ENCODE peak calls at places on chromosomes 12 and 14, in five cellular contexts. T, B, O, Y and V are unnamed samples.

GRCh38 chr12:647039-647712 is 16.1 kb downstream of the NINJ2 start:
- DNase-seq in T (no peak), B (no peak), O (no peak), Y (no peak), V (no peak)

GRCh38 chr12:1936406-1937320 is 18.2 kb upstream of the CACNA2D4 start:
- DNase-seq in T (no peak), B (no peak), O (peak; percentile 76), Y (peak; percentile 60), V (no peak)

GRCh38 chr14:101761032-101761880 is at the start of gene PPP2R5C:
- DNase-seq in T (peak; percentile 91), B (peak; percentile 81), O (peak; percentile 86), Y (peak; percentile 94), V (peak; percentile 81)

GRCh38 chr12:115166698-115167315 is 482.8 kb upstream of the TBX3 start:
- DNase-seq in T (no peak), B (no peak), O (peak; percentile 43), Y (no peak), V (no peak)

GRCh38 chr12:33052141-33053051 is 155.8 kb upstream of the PKP2 start:
- DNase-seq in T (no peak), B (no peak), O (no peak), Y (no peak), V (no peak)

GRCh38 chr14:76256545-76256944 is 104.8 kb downstream of the GPATCH2L start:
- DNase-seq in T (no peak), B (no peak), O (no peak), Y (no peak), V (no peak)

GRCh38 chr12:93380480-93381121 is 2.9 kb downstream of the NUDT4 start:
- DNase-seq in T (no peak), B (no peak), O (peak; percentile 64), Y (no peak), V (no peak)

GRCh38 chr12:51678086-51678724 is 87.2 kb downstream of the SCN8A start:
- DNase-seq in T (peak; percentile 46), B (peak; percentile 26), O (peak; percentile 54), Y (no peak), V (peak; percentile 3)

GRCh38 chr14:76376001-76376404 is at the start of gene ESRRB:
- DNase-seq in T (no peak), B (peak; percentile 21), O (no peak), Y (no peak), V (no peak)

GRCh38 chr14:33165144-33165925 is 226.7 kb downstream of the NPAS3 start:
- DNase-seq in T (no peak), B (no peak), O (peak; percentile 50), Y (no peak), V (no peak)

GRCh38 chr12:12872934-12873275 is 18.5 kb upstream of the GPRC5A start:
- DNase-seq in T (no peak), B (no peak), O (peak; percentile 59), Y (no peak), V (no peak)

GRCh38 chr14:33932526-33933292 is 18.2 kb downstream of the EGLN3 start:
- DNase-seq in T (no peak), B (no peak), O (peak; percentile 41), Y (no peak), V (no peak)

GRCh38 chr14:71610797-71611196 is 321.4 kb upstream of the RGS6 start:
- DNase-seq in T (no peak), B (no peak), O (no peak), Y (no peak), V (no peak)

GRCh38 chr14:64800000-64800399 is 79.7 kb downstream of the SPTB start:
- DNase-seq in T (peak; percentile 29), B (no peak), O (peak; percentile 28), Y (no peak), V (no peak)

GRCh38 chr12:2311001-2311778 is 258.4 kb downstream of the CACNA1C start:
- DNase-seq in T (no peak), B (no peak), O (peak; percentile 58), Y (no peak), V (no peak)

GRCh38 chr14:87640553-87640952 is 352.4 kb downstream of the GALC start:
- DNase-seq in T (no peak), B (no peak), O (no peak), Y (no peak), V (no peak)

GRCh38 chr12:2149091-2149490 is 96.3 kb downstream of the CACNA1C start:
- DNase-seq in T (no peak), B (no peak), O (no peak), Y (no peak), V (no peak)

GRCh38 chr12:123591702-123592481 is 7.5 kb downstream of the TMED2 start:
- DNase-seq in T (no peak), B (no peak), O (peak; percentile 59), Y (no peak), V (no peak)

GRCh38 chr12:45329238-45329637 is 113.3 kb downstream of the ANO6 start:
- DNase-seq in T (no peak), B (no peak), O (no peak), Y (no peak), V (no peak)

GRCh38 chr12:62629413-62629812 is 162.8 kb downstream of the MON2 start:
- DNase-seq in T (no peak), B (no peak), O (no peak), Y (no peak), V (no peak)

GRCh38 chr12:52570511-52570910 is 3.1 kb downstream of the KRT74 start:
- DNase-seq in T (no peak), B (no peak), O (no peak), Y (no peak), V (no peak)

GRCh38 chr14:74975059-74975810 is 19.8 kb upstream of the PGF start:
- DNase-seq in T (no peak), B (no peak), O (no peak), Y (peak; percentile 79), V (no peak)

GRCh38 chr14:56160058-56160457 is 41.8 kb downstream of the PELI2 start:
- DNase-seq in T (no peak), B (no peak), O (no peak), Y (no peak), V (no peak)

GRCh38 chr12:124599074-124599999 is 31.9 kb upstream of the NCOR2 start:
- DNase-seq in T (no peak), B (no peak), O (peak; percentile 83), Y (no peak), V (no peak)

GRCh38 chr14:68768316-68768715 is 24.6 kb downstream of the ZFP36L1 start:
- DNase-seq in T (no peak), B (no peak), O (no peak), Y (no peak), V (no peak)

GRCh38 chr12:57896437-57897201 is 44.7 kb upstream of the ATP23 start:
- DNase-seq in T (no peak), B (peak; percentile 49), O (peak; percentile 75), Y (peak; percentile 85), V (no peak)